ENCODE peak calls at places on chromosomes 13 and 19, in ten cellular contexts. N is stimulated activated CD4-positive, alpha-beta T cell treated with anti-CD3 and anti-CD28 coated beads, Interleukin-15, amount 100 ng/mL, for 1 hour; Z is right lobe of liver; Q is body of pancreas; C is stimulated activated CD8-positive, alpha-beta memory T cell treated with anti-CD3 and anti-CD28 coated beads, Interleukin-2, amount 100 ng/mL, for 48 hours; K is AG08396; T is iPS DF 6.9; E is endothelial cell of umbilical vein; M is iris pigment epithelial cell; U is DND-41. W is an unnamed sample.

GRCh38 chr13:76009491-76009890 is 373.4 kb downstream of the LMO7 start:
- DNase-seq in M (peak), E (peak), U (no peak), C (no peak), K (no peak), Z (no peak), N (no peak), T (no peak), Q (no peak), W (no peak)

GRCh38 chr19:42436006-42436405 is 6.7 kb downstream of the CXCL17 start:
- DNase-seq in E (no peak), U (no peak), T (no peak), M (peak), Q (no peak), K (no peak), C (no peak), N (no peak), Z (no peak), W (peak)

GRCh38 chr19:13001166-13001501 is 5.9 kb downstream of the NFIX start:
- DNase-seq in K (no peak), U (no peak), Q (no peak), T (no peak), E (no peak), Z (no peak), N (no peak), C (no peak), M (no peak), W (no peak)

GRCh38 chr13:46012404-46012803 is 40.1 kb downstream of the ZC3H13 start:
- DNase-seq in T (no peak), M (no peak), K (no peak), E (no peak), Z (no peak), U (no peak), Q (no peak), N (no peak), C (no peak), W (no peak)

GRCh38 chr13:105219636-105220035 is 1315.8 kb downstream of the EFNB2 start:
- DNase-seq in K (no peak), U (no peak), E (no peak), M (peak), T (no peak), Q (no peak), Z (no peak), C (no peak), N (no peak), W (no peak)

GRCh38 chr19:15534957-15535864 is 26.9 kb downstream of the CYP4F22 start:
- DNase-seq in U (no peak), K (no peak), M (no peak), C (no peak), E (no peak), Z (no peak), N (no peak), T (no peak), Q (no peak), W (no peak)

GRCh38 chr19:47469719-47470118 is 2.0 kb downstream of the SLC8A2 start:
- DNase-seq in Z (no peak), T (no peak), K (no peak), N (no peak), C (no peak), E (no peak), Q (no peak), M (no peak), U (no peak), W (no peak)

GRCh38 chr13:40316301-40316700 is 350.1 kb downstream of the FOXO1 start:
- DNase-seq in Z (no peak), E (no peak), Q (no peak), C (no peak), U (no peak), K (no peak), M (no peak), T (no peak), N (no peak), W (no peak)

GRCh38 chr19:7658219-7658686 is 10.6 kb upstream of the RETN start:
- DNase-seq in K (no peak), Q (no peak), Z (no peak), E (no peak), N (no peak), U (peak), C (no peak), M (peak), T (no peak), W (no peak)

GRCh38 chr19:41997851-41998229 is 3.8 kb upstream of the ATP1A3 start:
- DNase-seq in U (no peak), N (no peak), M (no peak), K (no peak), T (no peak), E (no peak), Z (no peak), Q (no peak), C (no peak), W (no peak)

GRCh38 chr19:42422576-42423461 is 4.4 kb downstream of the LIPE start:
- DNase-seq in T (no peak), Z (no peak), Q (no peak), U (no peak), K (no peak), C (no peak), N (no peak), E (no peak), M (no peak), W (no peak)

GRCh38 chr19:18063463-18063862 is 23.3 kb downstream of the IL12RB1 start:
- DNase-seq in C (no peak), U (no peak), Z (peak), M (no peak), N (peak), E (no peak), K (no peak), Q (no peak), T (no peak), W (no peak)

GRCh38 chr19:39052846-39053245 is 20.5 kb upstream of the FBXO27 start:
- DNase-seq in Z (no peak), U (no peak), E (no peak), N (no peak), M (no peak), K (no peak), T (no peak), Q (no peak), C (no peak), W (no peak)

GRCh38 chr19:11261902-11262839 is at the start of gene DOCK6:
- DNase-seq in T (no peak), Q (peak), K (peak), M (no peak), C (peak), E (no peak), U (no peak), N (no peak), Z (peak), W (peak)

GRCh38 chr13:78732445-78733017 is 73.6 kb upstream of the OBI1 start:
- DNase-seq in K (no peak), Z (no peak), E (no peak), U (no peak), C (no peak), T (no peak), M (no peak), Q (no peak), N (no peak), W (no peak)

GRCh38 chr13:53821632-53822031 is 793.0 kb downstream of the OLFM4 start:
- DNase-seq in T (no peak), N (no peak), U (no peak), K (no peak), Q (no peak), C (no peak), E (no peak), M (no peak), Z (no peak), W (no peak)

GRCh38 chr13:98466634-98467236 is 110.2 kb downstream of the STK24 start:
- DNase-seq in K (peak), C (no peak), E (peak), M (peak), T (no peak), Z (no peak), U (peak), Q (peak), N (no peak), W (peak)

GRCh38 chr19:13051581-13052165 is 51.0 kb downstream of the LYL1 start:
- DNase-seq in K (no peak), U (peak), E (peak), M (peak), Q (peak), Z (no peak), C (no peak), T (no peak), N (no peak), W (no peak)

GRCh38 chr13:99847318-99847750 is 124.2 kb downstream of the ZIC5 start:
- DNase-seq in C (no peak), K (no peak), E (no peak), T (no peak), U (no peak), Z (no peak), Q (no peak), N (no peak), M (no peak), W (no peak)

GRCh38 chr13:99303863-99304521 is 3.2 kb downstream of the GPR183 start:
- DNase-seq in Z (peak), U (no peak), N (peak), K (no peak), T (no peak), C (no peak), E (no peak), Q (no peak), M (no peak), W (no peak)

GRCh38 chr13:74077847-74078246 is 56.4 kb downstream of the KLF12 start:
- DNase-seq in E (no peak), T (no peak), U (no peak), Z (no peak), K (no peak), Q (no peak), M (no peak), C (no peak), N (no peak), W (no peak)

GRCh38 chr13:110925023-110925608 is 10.2 kb upstream of the ANKRD10 start:
- DNase-seq in K (no peak), U (peak), C (no peak), E (no peak), M (no peak), T (no peak), N (no peak), Q (no peak), Z (no peak), W (no peak)

GRCh38 chr19:38696733-38697055 is 47.6 kb downstream of the CAPN12 start:
- DNase-seq in M (no peak), U (no peak), E (no peak), T (no peak), Q (no peak), Z (no peak), C (no peak), K (no peak), N (no peak), W (no peak)

GRCh38 chr19:50513746-50514345 is at the start of gene ASPDH:
- DNase-seq in T (no peak), Q (no peak), U (no peak), M (no peak), K (no peak), N (no peak), Z (no peak), C (no peak), E (no peak), W (no peak)

GRCh38 chr13:74036373-74036772 is 97.8 kb downstream of the KLF12 start:
- DNase-seq in N (no peak), E (no peak), Q (no peak), U (no peak), K (no peak), Z (no peak), M (no peak), T (peak), C (no peak), W (no peak)

GRCh38 chr19:54316746-54317107 is 3.8 kb upstream of the LILRA5 start:
- DNase-seq in M (no peak), T (no peak), U (peak), C (no peak), Z (peak), E (no peak), Q (no peak), K (no peak), N (no peak), W (no peak)

GRCh38 chr19:2627319-2627829 is 75.1 kb downstream of the GNG7 start:
- DNase-seq in M (peak), E (peak), K (peak), C (no peak), U (peak), T (no peak), N (no peak), Q (peak), Z (peak), W (peak)

GRCh38 chr19:3982701-3983541 is 2.3 kb downstream of the EEF2 start:
- DNase-seq in E (peak), T (no peak), C (no peak), U (no peak), K (peak), Z (peak), M (peak), N (no peak), Q (peak), W (peak)

GRCh38 chr19:50537769-50538230 is 24.1 kb upstream of the ASPDH start:
- DNase-seq in K (peak), U (peak), E (peak), T (peak), Z (peak), Q (peak), M (peak), C (peak), N (peak), W (peak)

GRCh38 chr13:40331802-40332201 is 334.6 kb downstream of the FOXO1 start:
- DNase-seq in U (no peak), N (no peak), Q (no peak), M (no peak), T (no peak), E (no peak), K (no peak), C (no peak), Z (no peak), W (no peak)